ENCODE peak calls at places on chromosomes 5 and 9, in five cellular contexts. D is amniotic epithelial cell; G is AG20443; X is memory B cell; E is stimulated activated CD4-positive, alpha-beta T cell treated with anti-CD3 and anti-CD28 coated beads, Interleukin-4, amount 100 ng/mL, for 48 hours. A is an unnamed sample.

GRCh38 chr9:116027511-116027910 is 126.1 kb upstream of the PAPPA start:
- DNase-seq in D (peak; percentile 91), G (peak; percentile 52), X (no peak), E (no peak), A (no peak)

GRCh38 chr9:136059851-136060670 is 35.0 kb downstream of the NACC2 start:
- DNase-seq in D (peak; percentile 92), G (peak; percentile 55), X (no peak), E (no peak), A (no peak)

GRCh38 chr5:52751137-52751536 is 36.6 kb upstream of the ITGA1 start:
- DNase-seq in D (no peak), G (no peak), X (no peak), E (no peak), A (no peak)

GRCh38 chr5:130198927-130199326 is 294.7 kb downstream of the CHSY3 start:
- DNase-seq in D (peak; percentile 57), G (peak; percentile 28), X (no peak), E (no peak), A (peak; percentile 8)

GRCh38 chr5:140221697-140222223 is 46.8 kb downstream of the CYSTM1 start:
- DNase-seq in D (peak; percentile 79), G (peak; percentile 76), X (no peak), E (no peak), A (peak; percentile 53)

GRCh38 chr5:14180437-14180836 is 37.3 kb downstream of the TRIO start:
- DNase-seq in D (no peak), G (no peak), X (no peak), E (no peak), A (no peak)

GRCh38 chr5:139183502-139183901 is 14.7 kb downstream of the SIL1 start:
- DNase-seq in D (no peak), G (no peak), X (no peak), E (no peak), A (no peak)

GRCh38 chr5:171840066-171840465 is 54.4 kb downstream of the SMIM23 start:
- DNase-seq in D (no peak), G (no peak), X (no peak), E (no peak), A (no peak)

GRCh38 chr9:5554254-5554653 is 43.9 kb downstream of the PDCD1LG2 start:
- DNase-seq in D (no peak), G (no peak), X (no peak), E (no peak), A (no peak)

GRCh38 chr5:54993318-54993717 is 7.9 kb upstream of the ESM1 start:
- DNase-seq in D (peak; percentile 53), G (no peak), X (no peak), E (no peak), A (no peak)

GRCh38 chr5:5971227-5971626 is 407.1 kb downstream of the MED10 start:
- DNase-seq in D (no peak), G (no peak), X (no peak), E (no peak), A (no peak)

GRCh38 chr5:6837519-6838110 is 124.4 kb downstream of the TENT4A start:
- DNase-seq in D (no peak), G (peak; percentile 43), X (no peak), E (peak; percentile 49), A (no peak)

GRCh38 chr9:88074931-88075330 is 63.3 kb downstream of the SPATA31C2 start:
- DNase-seq in D (no peak), G (no peak), X (no peak), E (no peak), A (no peak)

GRCh38 chr5:7742241-7742656 is 108.7 kb downstream of the CFAP90 start:
- DNase-seq in D (no peak), G (no peak), X (no peak), E (no peak), A (no peak)

GRCh38 chr9:121734465-121734864 is 83.0 kb downstream of the DAB2IP start:
- DNase-seq in D (no peak), G (no peak), X (no peak), E (no peak), A (no peak)

A was measured in GM13977.